ENCODE peak calls at places on chromosomes 13 and 19, in six cellular contexts. Z is stimulated activated naive CD4-positive, alpha-beta T cell; L is AML-193; C is AG10803; K is iris pigment epithelial cell; U is activated gamma-delta T cell. E is an unnamed sample.

GRCh38 chr13:109784590-109785140 is 1.7 kb downstream of the IRS2 start:
- DNase-seq in Z (peak), L (peak), C (peak), K (peak), U (peak), E (peak)

GRCh38 chr19:7898967-7899366 is 4.7 kb upstream of the MAP2K7 start:
- DNase-seq in Z (no peak), L (no peak), C (no peak), K (no peak), U (no peak), E (no peak)

GRCh38 chr13:31276386-31276785 is 76.6 kb downstream of the B3GLCT start:
- DNase-seq in Z (no peak), L (no peak), C (no peak), K (peak), U (no peak), E (no peak)

GRCh38 chr13:99313473-99313872 is 6.3 kb upstream of the GPR183 start:
- DNase-seq in Z (no peak), L (no peak), C (peak), K (no peak), U (no peak), E (peak)

GRCh38 chr19:38090561-38090960 is 133.5 kb downstream of the DPF1 start:
- DNase-seq in Z (no peak), L (no peak), C (no peak), K (no peak), U (no peak), E (no peak)

GRCh38 chr13:48505597-48506091 is 27.2 kb downstream of the RCBTB2 start:
- DNase-seq in Z (peak), L (peak), C (peak), K (no peak), U (no peak), E (peak)

GRCh38 chr19:45824531-45825262 is 9.6 kb upstream of the RSPH6A start:
- DNase-seq in Z (no peak), L (no peak), C (no peak), K (no peak), U (no peak), E (no peak)

GRCh38 chr19:48290923-48291700 is 21.2 kb downstream of the ZNF114 start:
- DNase-seq in Z (peak), L (peak), C (peak), K (peak), U (peak), E (peak)

GRCh38 chr19:862529-863304 is 3.3 kb downstream of the CFD start:
- DNase-seq in Z (peak), L (peak), C (no peak), K (peak), U (peak), E (peak)

GRCh38 chr13:72932250-72932649 is 126.6 kb upstream of the KLF5 start:
- DNase-seq in Z (no peak), L (no peak), C (peak), K (no peak), U (no peak), E (no peak)

GRCh38 chr13:21123956-21124355 is 52.4 kb downstream of the SKA3 start:
- DNase-seq in Z (no peak), L (no peak), C (no peak), K (no peak), U (no peak), E (no peak)

GRCh38 chr13:44141213-44141724 is 232.4 kb upstream of the SERP2 start:
- DNase-seq in Z (no peak), L (peak), C (peak), K (no peak), U (no peak), E (peak)

GRCh38 chr13:50078512-50079277 is 63.5 kb downstream of the KCNRG start:
- DNase-seq in Z (no peak), L (no peak), C (no peak), K (no peak), U (no peak), E (no peak)

GRCh38 chr13:98514268-98514667 is 62.6 kb downstream of the STK24 start:
- DNase-seq in Z (no peak), L (no peak), C (no peak), K (no peak), U (no peak), E (no peak)

GRCh38 chr19:11384778-11385129 is 640 bp upstream of the EPOR start:
- DNase-seq in Z (no peak), L (no peak), C (no peak), K (no peak), U (no peak), E (no peak)